ENCODE peak calls at places on chromosomes 11 and 22, in six cellular contexts. Z is fibroblast of lung, S is tibial nerve, E is pancreas, B is kidney epithelial cell, X is heart right ventricle. K is an unnamed sample. For H3K27me3 and H3K36me3, the result is how much of the 10 kb centered on the place peaks cover.

GRCh38 chr22:47606426-47606825 is 844.0 kb downstream of the TBC1D22A start:
- DNase-seq in Z (no peak), S (no peak), E (no peak), B (no peak), X (no peak), K (no peak)

GRCh38 chr11:12157241-12157661 is 46.9 kb downstream of the MICAL2 start:
- DNase-seq in Z (peak), S (no peak), E (no peak), B (no peak), X (no peak), K (no peak)

GRCh38 chr11:68751331-68751856 is at the start of gene TESMIN:
- DNase-seq in Z (peak), S (peak), E (peak), B (no peak), X (peak), K (peak)

GRCh38 chr11:2084721-2085120 is 54.5 kb downstream of the IGF2 start:
- DNase-seq in Z (no peak), S (no peak), E (no peak), B (no peak), X (no peak), K (no peak)

GRCh38 chr11:118634435-118635236 is 27.2 kb downstream of the PHLDB1 start:
- DNase-seq in Z (peak), S (peak), E (peak), B (no peak), X (peak), K (no peak)

GRCh38 chr11:71282581-71283351 is 30.4 kb upstream of the SHANK2 start:
- DNase-seq in Z (no peak), S (no peak), E (no peak), B (no peak), X (no peak), K (peak)

GRCh38 chr22:27718186-27719032 is 83.1 kb downstream of the MN1 start:
- DNase-seq in Z (peak), S (peak), E (no peak), B (peak), X (peak), K (peak)

GRCh38 chr11:70268526-70268925 is 2.0 kb upstream of the PPFIA1 start:
- DNase-seq in Z (no peak), S (no peak), E (no peak), B (no peak), X (no peak), K (no peak)

GRCh38 chr22:48489551-48490512 is 1337.8 kb downstream of the BRD1 start:
- DNase-seq in Z (peak), S (no peak), E (no peak), B (no peak), X (no peak), K (peak)

GRCh38 chr11:85961930-85962363 is 106.8 kb downstream of the CCDC83 start:
- DNase-seq in Z (peak), S (no peak), E (no peak), B (peak), X (no peak), K (no peak)

GRCh38 chr11:105829084-105829483 is 193.0 kb downstream of the MSANTD4 start:
- DNase-seq in Z (no peak), S (no peak), E (no peak), B (no peak), X (no peak), K (no peak)

GRCh38 chr11:122861631-122862030 is 20.9 kb upstream of the JHY start:
- DNase-seq in Z (no peak), S (no peak), E (no peak), B (no peak), X (no peak), K (no peak)

GRCh38 chr22:42910221-42910942 is 53.3 kb upstream of the ARFGAP3 start:
- DNase-seq in Z (no peak), S (no peak), E (peak), B (no peak), X (no peak), K (no peak)

GRCh38 chr22:47618180-47618579 is 855.7 kb downstream of the TBC1D22A start:
- DNase-seq in Z (no peak), S (no peak), E (no peak), B (no peak), X (no peak), K (peak)

GRCh38 chr22:43451651-43452050 is 39.8 kb downstream of the MPPED1 start:
- DNase-seq in Z (no peak), S (no peak), E (no peak), B (no peak), X (no peak), K (no peak)

GRCh38 chr11:62544521-62545436 is 1.8 kb downstream of the AHNAK start:
- DNase-seq in Z (no peak), S (no peak), E (peak), B (no peak), X (peak), K (no peak)

GRCh38 chr11:113059548-113059947 is 98.3 kb downstream of the NCAM1 start:
- DNase-seq in Z (no peak), S (no peak), E (no peak), B (no peak), X (no peak), K (no peak)

GRCh38 chr11:44752262-44752661 is 25.5 kb downstream of the TSPAN18 start:
- DNase-seq in Z (no peak), S (no peak), E (no peak), B (no peak), X (no peak), K (no peak)

GRCh38 chr11:6096417-6096816 is 11.1 kb upstream of the OR56B4 start:
- DNase-seq in Z (no peak), S (no peak), E (no peak), B (no peak), X (peak), K (no peak)

GRCh38 chr11:18243783-18244362 is 4.6 kb downstream of the SAA2 start:
- DNase-seq in Z (peak), S (peak), E (no peak), B (peak), X (peak), K (peak)

GRCh38 chr11:120326228-120326627 is 1.1 kb downstream of the TLCD5 start:
- DNase-seq in Z (peak), S (no peak), E (no peak), B (no peak), X (no peak), K (no peak)

GRCh38 chr11:46382644-46383403 is 1.4 kb downstream of the MDK start:
- DNase-seq in Z (peak), S (no peak), E (no peak), B (no peak), X (no peak), K (peak)

GRCh38 chr11:44709966-44710365 is 16.8 kb upstream of the TSPAN18 start:
- DNase-seq in Z (peak), S (no peak), E (no peak), B (no peak), X (no peak), K (no peak)

GRCh38 chr22:39078329-39078728 is 1.3 kb downstream of the APOBEC3G start:
- DNase-seq in Z (no peak), S (no peak), E (no peak), B (no peak), X (no peak), K (no peak)

GRCh38 chr11:18304745-18305144 is 17.2 kb downstream of the HPS5 start:
- DNase-seq in Z (no peak), S (no peak), E (no peak), B (no peak), X (no peak), K (peak)

GRCh38 chr22:19761022-19761499 is 483 bp downstream of the TBX1 start:
- DNase-seq in Z (no peak), S (no peak), E (no peak), B (no peak), X (no peak), K (no peak)

GRCh38 chr22:20021196-20022181 is 579 bp downstream of the TANGO2 start:
- DNase-seq in Z (peak), S (peak), E (peak), B (no peak), X (peak), K (no peak)

GRCh38 chr11:123057604-123058305 is 4.2 kb downstream of the HSPA8 start:
- DNase-seq in Z (no peak), S (no peak), E (no peak), B (no peak), X (no peak), K (no peak)

GRCh38 chr11:35567737-35568465 is 42.5 kb upstream of the PAMR1 start:
- DNase-seq in Z (no peak), S (no peak), E (no peak), B (no peak), X (no peak), K (peak)

GRCh38 chr11:86671386-86672006 is 920 bp downstream of the ME3 start:
- DNase-seq in Z (peak), S (peak), E (peak), B (no peak), X (peak), K (peak)

GRCh38 chr11:46659908-46660307 is 40.5 kb downstream of the ARHGAP1 start:
- DNase-seq in Z (peak), S (peak), E (no peak), B (no peak), X (no peak), K (no peak)

GRCh38 chr11:112558691-112559090 is 298.0 kb upstream of the PLET1 start:
- DNase-seq in Z (peak), S (no peak), E (no peak), B (no peak), X (no peak), K (no peak)

GRCh38 chr22:30941363-30941740 is 27.2 kb downstream of the MORC2 start:
- DNase-seq in Z (no peak), S (no peak), E (no peak), B (no peak), X (no peak), K (no peak)

GRCh38 chr11:74749127-74749964 is 697 bp downstream of the RNF169 start:
- DNase-seq in Z (peak), S (no peak), E (peak), B (no peak), X (peak), K (peak)

GRCh38 chr22:27970596-27971220 is 51.7 kb upstream of the PITPNB start:
- DNase-seq in Z (peak), S (no peak), E (no peak), B (no peak), X (no peak), K (no peak)

GRCh38 chr11:46120711-46121327 is 435 bp downstream of the PHF21A start:
- DNase-seq in Z (no peak), S (peak), E (no peak), B (peak), X (peak), K (peak)

GRCh38 chr11:44818110-44818509 is 91.3 kb downstream of the TSPAN18 start:
- DNase-seq in Z (no peak), S (no peak), E (no peak), B (no peak), X (peak), K (no peak)

GRCh38 chr11:100682247-100682969 is 4.7 kb upstream of the ARHGAP42 start:
- DNase-seq in Z (peak), S (no peak), E (no peak), B (no peak), X (no peak), K (no peak)

GRCh38 chr11:64713031-64713780 is 9.8 kb downstream of the NRXN2 start:
- DNase-seq in Z (peak), S (no peak), E (peak), B (no peak), X (no peak), K (peak)
- H3K27me3 ChIP-seq in Z (under half), S (half or more), E (under half), B (half or more), X (half or more), K (under half)

GRCh38 chr11:98260983-98261382 is 759.8 kb upstream of the CNTN5 start:
- DNase-seq in Z (no peak), S (no peak), E (no peak), B (no peak), X (no peak), K (no peak)
- TF ChIP-seq CTCF in Z (no peak), S (no peak), E (no peak), B (peak), X (no peak), K (peak)

GRCh38 chr11:60927061-60927592 is 2.9 kb downstream of the TMEM132A start:
- DNase-seq in Z (no peak), S (no peak), E (no peak), B (no peak), X (no peak), K (peak)
- H3K36me3 ChIP-seq in Z (under half), S (under half), E (under half), B (under half), X (under half), K (under half)

GRCh38 chr11:134905966-134906955 is 494.2 kb upstream of the B3GAT1 start:
- DNase-seq in Z (no peak), S (no peak), E (no peak), B (no peak), X (no peak), K (no peak)
- H3K27me3 ChIP-seq in Z (under half), S (under half), E (under half), B (under half), X (under half), K (under half)

GRCh38 chr11:48182860-48183526 is 33.6 kb upstream of the OR4B1 start:
- DNase-seq in Z (no peak), S (no peak), E (no peak), B (no peak), X (peak), K (no peak)

DNA sequence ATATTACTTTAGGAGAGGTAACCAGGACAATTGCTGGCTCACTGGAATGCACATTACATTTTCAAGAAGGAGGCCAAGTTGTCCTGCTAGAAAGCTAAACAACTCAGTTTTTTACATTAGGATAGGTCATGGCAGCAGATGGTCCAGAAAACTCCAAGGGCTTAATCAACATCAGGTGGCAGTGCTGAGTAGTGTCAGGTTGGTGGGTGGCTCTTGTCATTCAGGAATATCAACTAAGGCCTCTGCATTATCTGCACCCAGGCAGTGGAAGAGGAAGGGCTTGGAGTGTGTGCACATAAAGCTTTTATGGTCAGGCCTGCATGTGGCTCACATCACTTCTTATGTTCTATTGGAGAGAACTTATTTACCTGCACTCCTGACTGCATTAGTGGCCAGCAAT is 32.2 kb upstream of the OR4B1 start:
- DNase-seq in Z (no peak), S (no peak), E (no peak), B (no peak), X (no peak), K (no peak)
- TF ChIP-seq CTCF in Z (no peak), S (no peak), E (no peak), B (no peak), X (no peak), K (no peak)

DNA sequence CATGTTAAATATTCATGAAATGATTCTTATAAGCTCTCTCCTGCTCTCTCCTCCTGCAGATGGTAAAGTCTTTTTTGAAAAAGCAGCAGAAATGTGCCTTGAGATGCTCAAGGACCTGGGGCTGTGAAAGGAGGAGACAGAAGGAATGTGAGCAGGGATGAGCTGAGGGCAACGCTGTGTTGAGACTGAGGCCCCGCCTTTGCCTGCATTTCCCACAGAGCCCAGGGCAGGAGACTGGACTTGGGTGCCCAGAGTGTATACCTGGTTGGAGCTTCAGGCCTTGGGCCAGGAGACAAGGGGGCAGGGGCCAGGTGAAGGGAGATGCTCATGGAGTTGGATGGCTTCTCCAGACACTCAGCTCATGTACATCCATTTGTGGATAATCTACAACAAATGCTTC is 39.2 kb downstream of the CEP164 start:
- DNase-seq in Z (no peak), S (no peak), E (no peak), B (no peak), X (no peak), K (no peak)
- H3K36me3 ChIP-seq in Z (under half), S (under half), E (under half), B (under half), X (half or more), K (under half)

GRCh38 chr11:34405079-34405858 is 33.5 kb upstream of the CAT start:
- DNase-seq in Z (peak), S (no peak), E (no peak), B (no peak), X (no peak), K (no peak)
- H3K27me3 ChIP-seq in Z (under half), S (under half), E (under half), B (under half), X (under half), K (under half)

GRCh38 chr11:133082851-133083488 is 449.3 kb downstream of the OPCML start:
- DNase-seq in Z (peak), S (peak), E (peak), B (no peak), X (peak), K (no peak)
- TF ChIP-seq CTCF in Z (no peak), S (peak), E (peak), B (no peak), X (peak), K (no peak)

DNA sequence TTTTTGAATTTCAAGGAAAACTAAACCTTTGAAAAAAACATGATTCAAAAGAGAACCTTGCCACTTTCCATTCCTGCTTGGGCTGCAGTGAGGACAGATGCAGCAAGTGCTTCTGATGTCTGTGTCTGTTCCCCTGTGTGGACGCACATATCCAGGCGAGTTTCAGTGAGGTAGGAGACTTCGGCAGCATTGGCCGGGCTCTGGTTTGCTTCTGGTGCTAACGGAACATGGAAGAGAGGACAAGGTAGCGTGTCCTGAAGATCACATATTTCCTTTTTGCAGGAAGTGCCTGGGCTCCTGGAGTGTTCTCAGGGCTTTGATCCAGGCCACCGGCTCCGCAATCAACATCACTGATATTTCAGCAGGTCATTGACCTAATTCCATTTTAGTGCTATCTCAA is 33.1 kb upstream of the IGLL5 start:
- DNase-seq in Z (no peak), S (no peak), E (no peak), B (no peak), X (no peak), K (no peak)
- H3K36me3 ChIP-seq in Z (under half), S (under half), E (under half), B (under half), X (under half), K (under half)

K was measured in Caco-2.